ENCODE peak calls at places on chromosome 1, in seven cellular contexts. G is NCI-H2227 treated with DMSO at 0.1 percent for 48 hours, N is aorta, U is H54, J is left ventricle myocardium inferior, A is AG10803, F is memory B cell. Z is an unnamed sample.
A peak's percentile ranks its signal among the peaks of the same experiment; 100 is the strongest.

GRCh38 chr1:16324456-16324890 is 27.8 kb downstream of the FBXO42 start:
- DNase-seq in G (no peak), N (no peak), U (peak; percentile 11), J (no peak), A (peak; percentile 82), F (no peak), Z (no peak)

GRCh38 chr1:32448773-32449456 is 16.0 kb upstream of the ZBTB8B start:
- DNase-seq in G (no peak), N (no peak), U (no peak), J (no peak), A (no peak), F (no peak), Z (no peak)

GRCh38 chr1:202275061-202275770 is 66.5 kb downstream of the UBE2T start:
- DNase-seq in G (no peak), N (no peak), U (no peak), J (no peak), A (no peak), F (no peak), Z (no peak)

GRCh38 chr1:235127774-235128452 is 724 bp downstream of the TOMM20 start:
- DNase-seq in G (no peak), N (no peak), U (no peak), J (no peak), A (peak; percentile 5), F (no peak), Z (no peak)

GRCh38 chr1:211870156-211870555 is 39.6 kb upstream of the LPGAT1 start:
- DNase-seq in G (no peak), N (no peak), U (no peak), J (no peak), A (peak; percentile 11), F (no peak), Z (no peak)

GRCh38 chr1:66925944-66926343 is 1.2 kb downstream of the MIER1 start:
- DNase-seq in G (peak; percentile 27), N (no peak), U (no peak), J (no peak), A (peak; percentile 21), F (no peak), Z (no peak)

GRCh38 chr1:230744382-230744781 is 2.8 kb upstream of the CAPN9 start:
- DNase-seq in G (no peak), N (no peak), U (no peak), J (no peak), A (peak; percentile 51), F (no peak), Z (no peak)

GRCh38 chr1:227058321-227058751 is 118.2 kb downstream of the COQ8A start:
- DNase-seq in G (no peak), N (no peak), U (no peak), J (no peak), A (peak; percentile 59), F (no peak), Z (no peak)